ENCODE peak calls at places on chromosomes 7 and 10, in four cellular contexts. W, J, D and G are unnamed samples.

GRCh38 chr7:108263364-108263951 is 133.3 kb upstream of the LAMB4 start:
- DNase-seq in W (peak; percentile 75), J (no peak), D (no peak), G (no peak)

GRCh38 chr7:32564542-32564941 is 69.3 kb downstream of the AVL9 start:
- DNase-seq in W (no peak), J (no peak), D (no peak), G (no peak)

GRCh38 chr7:112383671-112384417 is 66.4 kb upstream of the IFRD1 start:
- DNase-seq in W (no peak), J (no peak), D (no peak), G (peak; percentile 8)

GRCh38 chr10:59557052-59557451 is 152.6 kb downstream of the SLC16A9 start:
- DNase-seq in W (peak; percentile 15), J (no peak), D (no peak), G (no peak)

GRCh38 chr7:131501422-131501821 is 55.0 kb downstream of the PODXL start:
- DNase-seq in W (no peak), J (peak; percentile 66), D (peak; percentile 56), G (peak; percentile 75)

GRCh38 chr7:35747611-35748010 is 52.7 kb upstream of the HERPUD2 start:
- DNase-seq in W (no peak), J (no peak), D (no peak), G (peak; percentile 12)

GRCh38 chr7:114856625-114857024 is 65.3 kb upstream of the MDFIC start:
- DNase-seq in W (no peak), J (no peak), D (peak; percentile 37), G (peak; percentile 24)

GRCh38 chr10:44206127-44206818 is 178.6 kb downstream of the CXCL12 start:
- DNase-seq in W (no peak), J (no peak), D (peak; percentile 23), G (peak; percentile 87)

GRCh38 chr10:102815790-102816549 is 21.2 kb downstream of the CYP17A1 start:
- DNase-seq in W (no peak), J (peak; percentile 80), D (peak; percentile 75), G (peak; percentile 89)

GRCh38 chr10:110353244-110354119 is 48.8 kb upstream of the SMNDC1 start:
- DNase-seq in W (no peak), J (peak; percentile 98), D (peak; percentile 93), G (peak; percentile 94)

GRCh38 chr10:89915021-89915420 is 213.6 kb downstream of the KIF20B start:
- DNase-seq in W (no peak), J (peak; percentile 38), D (no peak), G (peak; percentile 25)

GRCh38 chr10:100307716-100308115 is 21.2 kb upstream of the BLOC1S2 start:
- DNase-seq in W (no peak), J (peak; percentile 58), D (peak; percentile 48), G (peak; percentile 48)

GRCh38 chr7:3464900-3465622 is 164.0 kb downstream of the SDK1 start:
- DNase-seq in W (no peak), J (no peak), D (no peak), G (no peak)

GRCh38 chr10:16741540-16741939 is 75.7 kb downstream of the RSU1 start:
- DNase-seq in W (peak; percentile 39), J (no peak), D (no peak), G (no peak)

GRCh38 chr10:43174969-43175368 is 36.7 kb downstream of the CSGALNACT2 start:
- DNase-seq in W (no peak), J (no peak), D (no peak), G (no peak)